ENCODE peak calls at places on chromosomes 2 and 18, in four cellular contexts. L is tibial nerve, K is ELR, F is Right ventricle myocardium inferior. Z is an unnamed sample.

GRCh38 chr2:1922402-1923025 is 178.2 kb upstream of the PXDN start:
- DNase-seq in L (no peak), F (no peak), K (no peak), Z (no peak)

GRCh38 chr2:62201307-62201706 is 5.4 kb downstream of the B3GNT2 start:
- DNase-seq in K (peak; percentile 17), L (no peak), F (no peak), Z (no peak)

GRCh38 chr2:101770672-101771071 is 73.2 kb downstream of the MAP4K4 start:
- DNase-seq in K (peak; percentile 73), L (no peak), F (no peak), Z (no peak)

GRCh38 chr2:69694894-69695849 is 46.8 kb upstream of the ANXA4 start:
- DNase-seq in F (no peak), L (no peak), K (peak; percentile 71), Z (no peak)

GRCh38 chr18:78390985-78391384 is 588.6 kb upstream of the SALL3 start:
- DNase-seq in K (no peak), L (no peak), F (no peak), Z (no peak)

GRCh38 chr18:3782901-3783300 is 332.9 kb downstream of the TGIF1 start:
- DNase-seq in K (peak; percentile 67), F (no peak), L (no peak), Z (no peak)

GRCh38 chr2:13819896-13820295 is 812.6 kb upstream of the LRATD1 start:
- DNase-seq in K (peak; percentile 39), L (no peak), F (no peak), Z (no peak)

GRCh38 chr2:60479226-60480088 is 74.0 kb downstream of the BCL11A start:
- DNase-seq in K (no peak), L (no peak), F (no peak), Z (no peak)

GRCh38 chr2:9244985-9245544 is 38.5 kb downstream of the ASAP2 start:
- DNase-seq in F (no peak), K (peak; percentile 43), L (no peak), Z (no peak)

GRCh38 chr2:151159109-151159690 is 102.5 kb downstream of the RBM43 start:
- DNase-seq in L (no peak), F (no peak), K (no peak), Z (no peak)

GRCh38 chr2:196204991-196205766 is 33.8 kb upstream of the STK17B start:
- DNase-seq in K (no peak), L (no peak), F (no peak), Z (no peak)

GRCh38 chr2:231489990-231490389 is 25.7 kb upstream of the NCL start:
- DNase-seq in K (peak; percentile 15), F (no peak), L (no peak), Z (no peak)

GRCh38 chr2:193377789-193378188 is 1183.1 kb upstream of the TMEFF2 start:
- DNase-seq in K (no peak), F (no peak), L (no peak), Z (no peak)

GRCh38 chr2:239230318-239231052 is 170.3 kb downstream of the HDAC4 start:
- DNase-seq in K (no peak), L (no peak), F (no peak), Z (no peak)

GRCh38 chr2:211408485-211408884 is 852.1 kb downstream of the CPS1 start:
- DNase-seq in L (no peak), F (no peak), K (peak; percentile 61), Z (no peak)

GRCh38 chr18:50982802-50983179 is 15.0 kb downstream of the ELAC1 start:
- DNase-seq in L (no peak), F (no peak), K (peak; percentile 28), Z (no peak)

GRCh38 chr2:58834404-58834803 is 593.3 kb upstream of the FANCL start:
- DNase-seq in L (no peak), F (no peak), K (peak; percentile 8), Z (no peak)

GRCh38 chr2:134919360-134920210 is 963 bp downstream of the CCNT2 start:
- DNase-seq in K (peak; percentile 53), L (peak; percentile 16), F (peak; percentile 65), Z (no peak)

GRCh38 chr18:59918320-59918755 is 18.5 kb downstream of the PMAIP1 start:
- DNase-seq in K (peak; percentile 64), F (peak; percentile 74), L (no peak), Z (peak; percentile 2)

GRCh38 chr2:117085256-117085655 is 729.2 kb upstream of the DDX18 start:
- DNase-seq in K (no peak), L (no peak), F (no peak), Z (no peak)

GRCh38 chr2:29113891-29114321 is 1.3 kb upstream of the CLIP4 start:
- DNase-seq in K (peak; percentile 92), L (peak; percentile 74), F (peak; percentile 80), Z (no peak)

GRCh38 chr2:222734690-222735014 is 63.2 kb downstream of the MOGAT1 start:
- DNase-seq in K (no peak), L (no peak), F (no peak), Z (no peak)

Z was measured in GOT3.